ENCODE peak calls at places on chromosomes 12 and 14, in five cellular contexts. N, V, S, F and K are unnamed samples.

GRCh38 chr14:39005044-39005736 is 97.8 kb downstream of the SEC23A start:
- DNase-seq in N (no peak), V (no peak), S (no peak), F (no peak), K (no peak)

GRCh38 chr14:21556378-21557083 is 23.3 kb downstream of the OR10G3 start:
- DNase-seq in N (no peak), V (no peak), S (no peak), F (no peak), K (no peak)

GRCh38 chr12:26027401-26027800 is 68.9 kb downstream of the RASSF8 start:
- DNase-seq in N (no peak), V (peak; percentile 67), S (peak; percentile 44), F (no peak), K (no peak)

GRCh38 chr14:54606178-54606577 is 39.2 kb downstream of the SAMD4A start:
- DNase-seq in N (peak; percentile 90), V (peak; percentile 43), S (no peak), F (no peak), K (peak; percentile 26)

GRCh38 chr12:124394462-124395128 is 99.7 kb downstream of the RFLNA start:
- DNase-seq in N (no peak), V (no peak), S (no peak), F (no peak), K (no peak)

GRCh38 chr14:75984674-75985073 is 889 bp upstream of the IFT43 start:
- DNase-seq in N (no peak), V (no peak), S (no peak), F (no peak), K (no peak)

GRCh38 chr14:24260026-24260779 is 2.8 kb downstream of the TGM1 start:
- DNase-seq in N (no peak), V (no peak), S (no peak), F (no peak), K (no peak)

GRCh38 chr12:27709932-27710591 is 570 bp upstream of the MRPS35 start:
- DNase-seq in N (peak; percentile 6), V (no peak), S (no peak), F (no peak), K (peak; percentile 4)

GRCh38 chr12:46269429-46270241 is 792 bp upstream of the SLC38A1 start:
- DNase-seq in N (peak; percentile 59), V (peak; percentile 32), S (no peak), F (peak; percentile 45), K (no peak)

GRCh38 chr14:54738009-54738408 is 164.6 kb downstream of the GCH1 start:
- DNase-seq in N (no peak), V (no peak), S (no peak), F (no peak), K (no peak)

GRCh38 chr12:6219980-6220379 is 19.8 kb downstream of the CD9 start:
- DNase-seq in N (no peak), V (no peak), S (no peak), F (no peak), K (no peak)

GRCh38 chr12:53844989-53845836 is 93.4 kb upstream of the HOXC13 start:
- DNase-seq in N (peak; percentile 10), V (peak; percentile 16), S (peak; percentile 18), F (no peak), K (peak; percentile 68)

GRCh38 chr12:115354476-115354890 is 670.5 kb upstream of the TBX3 start:
- DNase-seq in N (no peak), V (no peak), S (no peak), F (no peak), K (no peak)

GRCh38 chr12:26906704-26907103 is 31.1 kb downstream of the INTS13 start:
- DNase-seq in N (no peak), V (no peak), S (no peak), F (no peak), K (no peak)

GRCh38 chr12:40375076-40375475 is 150.3 kb downstream of the LRRK2 start:
- DNase-seq in N (no peak), V (no peak), S (no peak), F (no peak), K (no peak)

GRCh38 chr12:66688836-66689439 is 10.1 kb upstream of the GRIP1 start:
- DNase-seq in N (peak; percentile 80), V (peak; percentile 6), S (no peak), F (no peak), K (no peak)

GRCh38 chr14:94372021-94372605 is 16.3 kb downstream of the SERPINA1 start:
- DNase-seq in N (no peak), V (no peak), S (no peak), F (no peak), K (no peak)

GRCh38 chr12:95231190-95231589 is 13.6 kb downstream of the VEZT start:
- DNase-seq in N (no peak), V (no peak), S (no peak), F (no peak), K (peak; percentile 37)